ENCODE peak calls at places on chromosomes 2 and 18, in seven cellular contexts. C is right atrium auricular region; F is ovary; Q is CD8-positive, alpha-beta T cell; U is heart left ventricle; L is GM23338; O is left ventricle myocardium inferior. A is an unnamed sample. For H3K27me3, the result is how much of the 10 kb centered on the place peaks cover.

GRCh38 chr2:169260246-169260645 is 102.1 kb downstream of the LRP2 start:
- DNase-seq in C (no peak), F (no peak), Q (no peak), U (no peak), L (peak), O (no peak), A (no peak)

GRCh38 chr2:222436040-222436413 is 11.7 kb downstream of the SGPP2 start:
- DNase-seq in C (no peak), F (no peak), Q (no peak), U (no peak), L (peak), O (no peak), A (no peak)

GRCh38 chr18:42533010-42533409 is 578.0 kb downstream of the PIK3C3 start:
- DNase-seq in C (no peak), F (no peak), Q (no peak), U (no peak), L (no peak), O (no peak), A (no peak)

GRCh38 chr2:113258748-113259147 is 20.0 kb downstream of the PAX8 start:
- DNase-seq in C (no peak), F (no peak), Q (no peak), U (no peak), L (no peak), O (no peak), A (no peak)

GRCh38 chr2:33681333-33681732 is 82.2 kb upstream of the FAM98A start:
- DNase-seq in C (no peak), F (no peak), Q (no peak), U (no peak), L (peak), O (no peak), A (no peak)

GRCh38 chr2:127187831-127188230 is 32.3 kb downstream of the CYP27C1 start:
- DNase-seq in C (peak), F (no peak), Q (no peak), U (no peak), L (no peak), O (no peak), A (no peak)

GRCh38 chr2:10544252-10544651 is 96.1 kb upstream of the ODC1 start:
- DNase-seq in C (no peak), F (no peak), Q (peak), U (no peak), L (no peak), O (no peak), A (no peak)

GRCh38 chr2:234628953-234629352 is 132.1 kb upstream of the ARL4C start:
- DNase-seq in C (no peak), F (no peak), Q (no peak), U (no peak), L (peak), O (no peak), A (no peak)

GRCh38 chr2:163734401-163734800 is 1.4 kb downstream of the FIGN start:
- DNase-seq in C (no peak), F (no peak), Q (no peak), U (no peak), L (no peak), O (no peak), A (no peak)

GRCh38 chr2:23388756-23389514 is 4.0 kb downstream of the KLHL29 start:
- DNase-seq in C (no peak), F (no peak), Q (no peak), U (no peak), L (no peak), O (no peak), A (no peak)

GRCh38 chr18:61531182-61531581 is 198.0 kb downstream of the CDH20 start:
- DNase-seq in C (no peak), F (no peak), Q (no peak), U (no peak), L (no peak), O (peak), A (no peak)

GRCh38 chr2:150204449-150204848 is 283.0 kb downstream of the RND3 start:
- DNase-seq in C (no peak), F (no peak), Q (no peak), U (no peak), L (no peak), O (no peak), A (no peak)

GRCh38 chr18:60331890-60332289 is 40.7 kb downstream of the MC4R start:
- DNase-seq in C (no peak), F (no peak), Q (no peak), U (no peak), L (no peak), O (no peak), A (no peak)

GRCh38 chr2:161141033-161141432 is 19.2 kb upstream of the TANK start:
- DNase-seq in C (no peak), F (no peak), Q (no peak), U (no peak), L (no peak), O (no peak), A (no peak)

GRCh38 chr18:9910071-9910470 is 3.7 kb upstream of the VAPA start:
- DNase-seq in C (no peak), F (no peak), Q (no peak), U (no peak), L (no peak), O (no peak), A (no peak)

GRCh38 chr2:190100298-190100697 is 37.8 kb upstream of the MSTN start:
- DNase-seq in C (no peak), F (no peak), Q (no peak), U (no peak), L (no peak), O (no peak), A (no peak)

GRCh38 chr2:75709297-75709696 is 1.4 kb downstream of the GCFC2 start:
- DNase-seq in C (no peak), F (no peak), Q (no peak), U (no peak), L (no peak), O (no peak), A (no peak)

GRCh38 chr2:62415019-62415431 is 91.0 kb downstream of the TMEM17 start:
- DNase-seq in C (no peak), F (no peak), Q (no peak), U (no peak), L (no peak), O (no peak), A (no peak)

GRCh38 chr2:165699931-165700330 is 94.1 kb downstream of the GALNT3 start:
- DNase-seq in C (no peak), F (no peak), Q (no peak), U (no peak), L (no peak), O (no peak), A (no peak)

GRCh38 chr2:55779459-55780421 is 86.1 kb upstream of the PNPT1 start:
- DNase-seq in C (no peak), F (no peak), Q (no peak), U (no peak), L (no peak), O (no peak), A (no peak)

GRCh38 chr18:46402396-46402795 is 254.6 kb downstream of the LOXHD1 start:
- DNase-seq in C (no peak), F (no peak), Q (no peak), U (no peak), L (no peak), O (no peak), A (no peak)

GRCh38 chr2:223613017-223613950 is 11.1 kb upstream of the SCG2 start:
- DNase-seq in C (peak), F (peak), Q (no peak), U (peak), L (peak), O (peak), A (no peak)

GRCh38 chr2:62603154-62603712 is 97.2 kb upstream of the TMEM17 start:
- DNase-seq in C (no peak), F (no peak), Q (no peak), U (no peak), L (no peak), O (no peak), A (no peak)

GRCh38 chr2:235911125-235911524 is 257.1 kb downstream of the GBX2 start:
- DNase-seq in C (no peak), F (no peak), Q (no peak), U (no peak), L (no peak), O (no peak), A (no peak)

GRCh38 chr2:100819365-100820345 is at the start of gene NPAS2:
- DNase-seq in C (no peak), F (peak), Q (no peak), U (peak), L (peak), O (peak), A (no peak)

GRCh38 chr18:61203151-61203550 is 130.1 kb upstream of the CDH20 start:
- DNase-seq in C (no peak), F (no peak), Q (no peak), U (no peak), L (no peak), O (no peak), A (no peak)

GRCh38 chr18:8808001-8808400 is 102.6 kb downstream of the MTCL1 start:
- DNase-seq in C (no peak), F (no peak), Q (no peak), U (no peak), L (no peak), O (no peak), A (no peak)

GRCh38 chr2:8132889-8133288 is 549.0 kb upstream of the ID2 start:
- DNase-seq in C (no peak), F (no peak), Q (no peak), U (no peak), L (no peak), O (no peak), A (no peak)

GRCh38 chr2:71347517-71347916 is 15.9 kb downstream of the ZNF638 start:
- DNase-seq in C (no peak), F (no peak), Q (no peak), U (no peak), L (peak), O (no peak), A (no peak)

GRCh38 chr2:189552991-189553404 is 27.6 kb downstream of the SLC40A1 start:
- DNase-seq in C (no peak), F (no peak), Q (no peak), U (no peak), L (no peak), O (no peak), A (no peak)

GRCh38 chr2:172427990-172428840 is 829 bp downstream of the ITGA6 start:
- DNase-seq in C (no peak), F (peak), Q (peak), U (peak), L (peak), O (peak), A (no peak)

GRCh38 chr2:38146302-38146916 is 70.5 kb upstream of the CYP1B1 start:
- DNase-seq in C (no peak), F (peak), Q (no peak), U (peak), L (no peak), O (peak), A (no peak)

DNA sequence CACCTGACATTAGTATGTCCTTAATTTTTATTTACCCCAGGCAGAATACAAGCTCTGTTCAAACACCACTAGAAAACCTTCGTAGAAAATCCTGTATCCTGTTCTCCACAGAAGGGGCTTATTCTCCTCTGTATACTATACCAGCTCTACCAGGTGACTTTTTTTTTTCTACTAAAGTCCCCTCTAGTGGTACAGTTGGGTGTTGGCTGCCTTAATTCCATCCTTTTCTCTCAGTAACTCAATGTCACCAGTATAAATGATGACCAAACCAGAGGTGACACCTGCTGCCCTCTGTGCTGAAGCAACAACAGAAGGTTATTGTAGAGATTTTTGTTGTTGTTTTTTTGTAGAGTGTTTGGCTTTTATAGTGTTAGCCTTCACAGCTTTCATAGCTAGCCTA is 1322.0 kb downstream of the LRP1B start:
- DNase-seq in C (no peak), F (no peak), Q (no peak), U (no peak), L (peak), O (no peak), A (no peak)
- TF ChIP-seq CTCF in C (no peak), F (no peak), Q (no peak), U (no peak), L (peak), O (no peak), A (no peak)

GRCh38 chr2:219510512-219511135 is 3.7 kb upstream of the ASIC4 start:
- DNase-seq in C (no peak), F (no peak), Q (no peak), U (no peak), L (peak), O (no peak), A (no peak)
- H3K27me3 ChIP-seq in C (under half), F (under half), Q (under half), U (half or more), L (half or more), O (half or more), A (under half)

DNA sequence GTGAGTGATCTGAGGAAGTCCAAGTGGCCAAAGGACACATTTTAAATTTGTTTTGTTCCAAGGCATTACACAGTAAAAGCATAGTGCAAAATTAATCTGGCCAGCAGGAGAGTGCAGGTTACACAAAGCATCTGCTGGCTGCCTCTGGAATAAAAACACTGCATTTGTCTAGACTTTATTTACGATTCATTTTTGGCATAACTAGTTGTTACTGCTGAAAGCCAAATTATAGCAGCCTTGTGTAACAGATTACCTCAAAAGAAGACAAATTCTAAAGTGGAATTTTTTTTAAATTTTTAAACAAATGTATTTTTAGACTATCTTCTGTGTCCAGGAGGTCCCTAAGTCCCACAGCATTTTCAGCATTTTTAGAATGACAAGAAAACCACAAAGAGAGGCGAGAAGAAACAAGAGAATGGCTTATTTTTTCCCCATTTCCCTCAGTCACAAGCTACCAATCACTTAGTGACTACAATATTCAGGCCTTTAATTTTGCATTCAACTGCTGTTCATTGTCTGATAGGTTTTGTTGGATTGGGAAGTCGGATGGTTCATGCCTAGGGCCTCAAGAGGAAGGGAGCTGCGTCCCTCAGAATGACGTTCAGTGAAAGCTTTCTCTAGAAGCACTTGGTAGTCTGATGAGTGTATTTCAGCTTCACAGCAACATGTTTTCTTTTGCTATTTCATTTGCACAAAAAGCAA is 46.0 kb downstream of the TMEFF2 start:
- DNase-seq in C (no peak), F (no peak), Q (no peak), U (no peak), L (no peak), O (no peak), A (no peak)
- H3K27ac ChIP-seq in C (no peak), F (peak), Q (no peak), U (no peak), L (no peak), O (peak), A (peak)

GRCh38 chr2:42513252-42513918 is 19.6 kb upstream of the KCNG3 start:
- DNase-seq in C (no peak), F (no peak), Q (no peak), U (no peak), L (peak), O (no peak), A (no peak)
- TF ChIP-seq CTCF in C (peak), F (no peak), Q (peak), U (peak), L (peak), O (peak), A (peak)

DNA sequence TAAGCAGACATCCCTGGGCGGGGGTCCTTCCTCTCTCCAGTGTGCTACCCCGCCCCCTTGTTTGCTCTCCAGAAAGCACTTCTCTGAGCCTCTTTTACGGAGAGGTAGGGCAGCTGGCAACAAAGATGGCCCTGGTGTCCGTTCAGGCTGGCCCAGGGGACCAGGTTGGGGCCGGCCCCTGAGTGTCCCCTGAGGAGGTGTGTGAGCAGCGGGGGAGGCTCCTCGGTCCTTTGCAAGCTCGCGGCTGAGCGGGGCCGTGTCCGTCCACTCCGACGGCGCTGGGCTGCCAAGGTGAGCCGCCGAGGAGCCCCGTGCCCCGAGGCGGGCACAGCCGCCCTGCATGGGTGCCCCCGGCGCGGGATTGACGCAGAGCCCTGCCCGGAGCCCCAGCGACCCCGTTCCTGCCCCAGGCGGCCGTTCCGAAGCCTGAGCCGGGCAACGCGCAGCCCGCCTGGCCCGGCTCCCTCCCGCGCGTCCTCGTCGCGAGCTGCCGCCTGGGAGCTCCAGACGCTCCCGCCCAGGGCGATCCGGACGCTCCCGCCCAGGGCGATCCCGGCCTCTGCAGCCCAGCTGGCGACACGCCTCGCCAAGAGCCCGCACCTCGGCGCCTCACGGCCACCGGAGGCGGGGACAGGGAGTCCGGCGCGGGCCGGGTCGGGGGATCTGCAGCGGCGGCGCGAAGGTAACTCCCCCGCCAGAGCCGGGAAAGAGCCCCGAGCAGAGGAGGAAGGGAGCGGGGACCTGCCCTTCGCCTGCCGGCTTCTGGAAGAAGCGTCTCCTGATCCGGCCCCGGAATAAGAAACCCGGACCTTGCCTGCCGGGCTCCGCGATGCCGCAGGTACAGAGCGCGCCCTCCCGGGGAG is at the start of gene PROKR1:
- DNase-seq in C (no peak), F (peak), Q (no peak), U (peak), L (peak), O (peak), A (no peak)
- H3K27me3 ChIP-seq in C (under half), F (under half), Q (under half), U (half or more), L (under half), O (half or more), A (half or more)

GRCh38 chr2:209380278-209380677 is 43.6 kb upstream of the MAP2 start:
- DNase-seq in C (no peak), F (no peak), Q (no peak), U (no peak), L (no peak), O (no peak), A (no peak)

GRCh38 chr2:209387389-209387788 is 36.5 kb upstream of the MAP2 start:
- DNase-seq in C (no peak), F (no peak), Q (no peak), U (no peak), L (no peak), O (no peak), A (no peak)

GRCh38 chr2:209382775-209383174 is 41.1 kb upstream of the MAP2 start:
- DNase-seq in C (no peak), F (no peak), Q (no peak), U (no peak), L (no peak), O (no peak), A (no peak)

GRCh38 chr2:209388416-209389037 is 35.3 kb upstream of the MAP2 start:
- DNase-seq in C (no peak), F (no peak), Q (no peak), U (no peak), L (no peak), O (no peak), A (no peak)

GRCh38 chr2:209383212-209383611 is 40.6 kb upstream of the MAP2 start:
- DNase-seq in C (no peak), F (no peak), Q (no peak), U (no peak), L (no peak), O (no peak), A (no peak)
- H3K27ac ChIP-seq in C (no peak), F (no peak), Q (no peak), U (no peak), L (no peak), O (no peak), A (peak)

GRCh38 chr18:63505566-63506335 is 29.0 kb downstream of the SERPINB5 start:
- DNase-seq in C (no peak), F (no peak), Q (no peak), U (no peak), L (peak), O (no peak), A (no peak)

GRCh38 chr18:63508634-63509033 is 31.9 kb downstream of the SERPINB5 start:
- DNase-seq in C (no peak), F (no peak), Q (no peak), U (no peak), L (no peak), O (no peak), A (no peak)

GRCh38 chr18:63511285-63511684 is 30.9 kb upstream of the SERPINB12 start:
- DNase-seq in C (no peak), F (no peak), Q (no peak), U (no peak), L (peak), O (no peak), A (no peak)

GRCh38 chr18:63506336-63506646 is 29.5 kb downstream of the SERPINB5 start:
- DNase-seq in C (no peak), F (no peak), Q (no peak), U (no peak), L (no peak), O (no peak), A (no peak)
- TF ChIP-seq CTCF in C (no peak), F (no peak), Q (no peak), U (no peak), L (no peak), O (no peak), A (no peak)

GRCh38 chr2:183033951-183034350 is 4.3 kb downstream of the NCKAP1 start:
- DNase-seq in C (no peak), F (no peak), Q (no peak), U (no peak), L (no peak), O (no peak), A (no peak)
- H3K27me3 ChIP-seq in C (under half), F (under half), Q (under half), U (under half), L (under half), O (under half), A (under half)

GRCh38 chr2:102783506-102784189 is 21.8 kb downstream of the TMEM182 start:
- DNase-seq in C (no peak), F (no peak), Q (no peak), U (no peak), L (no peak), O (no peak), A (no peak)

GRCh38 chr2:102780467-102780866 is 18.6 kb downstream of the TMEM182 start:
- DNase-seq in C (no peak), F (no peak), Q (no peak), U (no peak), L (no peak), O (no peak), A (no peak)

GRCh38 chr2:102778260-102778659 is 16.4 kb downstream of the TMEM182 start:
- DNase-seq in C (no peak), F (no peak), Q (no peak), U (no peak), L (no peak), O (no peak), A (no peak)

GRCh38 chr2:102782916-102783315 is 21.1 kb downstream of the TMEM182 start:
- DNase-seq in C (no peak), F (no peak), Q (no peak), U (no peak), L (peak), O (no peak), A (no peak)

DNA sequence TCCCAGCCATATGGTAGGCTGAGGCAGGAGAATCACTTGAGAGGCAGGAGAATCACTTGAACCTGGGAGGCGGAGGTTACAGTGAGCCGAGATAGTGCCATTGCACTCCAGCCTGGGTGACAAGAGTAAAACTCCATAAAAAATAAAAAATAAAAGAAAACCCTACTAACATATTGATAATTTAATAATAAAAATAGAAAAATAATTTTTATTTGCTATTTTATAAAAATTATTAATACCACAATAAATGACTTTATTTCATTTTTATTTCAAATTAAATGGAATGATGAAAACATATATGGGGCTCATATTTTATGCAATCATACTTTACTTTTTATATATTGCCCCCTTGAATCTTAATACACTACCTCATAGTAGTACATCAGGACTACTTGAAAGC is 20.4 kb downstream of the TMEM182 start:
- DNase-seq in C (no peak), F (no peak), Q (no peak), U (no peak), L (no peak), O (no peak), A (no peak)
- H3K27ac ChIP-seq in C (no peak), F (no peak), Q (no peak), U (peak), L (no peak), O (peak), A (no peak)